ENCODE peak calls at places on chromosomes 2 and 18, in ten cellular contexts. B is ACHN; C is ELR; D is nucleus accumbens; L is stimulated activated CD8-positive, alpha-beta memory T cell treated with anti-CD3 and anti-CD28 coated beads, Interleukin-12 subunit alpha, Interleukin-12 subunit beta, amount 100 ng/mL, for 1 hour; K is GM12878; W is BE2C; U is NCI-H226; H is mesothelial cell of epicardium; T is NCI-H1092 treated with DMSO at 0.1 percent for 48 hours. O is an unnamed sample.

GRCh38 chr2:132401326-132401725 is 15.3 kb upstream of the GPR39 start:
- DNase-seq in B (no peak), C (no peak), T (no peak), U (no peak), K (no peak), L (no peak), W (no peak), H (no peak), D (no peak), O (no peak)

GRCh38 chr2:116435648-116436047 is 1378.8 kb upstream of the DDX18 start:
- DNase-seq in L (no peak), U (no peak), D (no peak), T (no peak), W (no peak), B (no peak), H (no peak), C (no peak), K (no peak), O (no peak)

GRCh38 chr2:165927353-165927752 is 26.2 kb downstream of the TTC21B start:
- DNase-seq in W (no peak), U (peak; percentile 18), T (no peak), K (no peak), B (no peak), H (no peak), C (peak; percentile 32), D (no peak), L (no peak), O (no peak)

GRCh38 chr2:98158305-98158704 is 71.3 kb downstream of the VWA3B start:
- DNase-seq in H (no peak), U (no peak), C (no peak), B (no peak), K (no peak), T (no peak), D (no peak), W (no peak), L (no peak), O (no peak)

GRCh38 chr18:31429623-31430022 is 17.9 kb upstream of the DSG3 start:
- DNase-seq in C (no peak), T (no peak), L (no peak), U (peak; percentile 58), H (no peak), K (no peak), W (no peak), D (no peak), B (no peak), O (no peak)

GRCh38 chr2:74048843-74049519 is 64.3 kb downstream of the TET3 start:
- DNase-seq in C (no peak), U (no peak), L (no peak), H (no peak), K (no peak), D (no peak), B (no peak), W (no peak), T (no peak), O (no peak)

GRCh38 chr2:112867701-112868631 is 31.4 kb upstream of the IL1B start:
- DNase-seq in D (no peak), K (no peak), T (no peak), H (no peak), C (peak; percentile 40), B (no peak), L (no peak), W (no peak), U (no peak), O (no peak)

GRCh38 chr2:16359961-16360360 is 305.7 kb downstream of the CYRIA start:
- DNase-seq in B (no peak), L (no peak), D (no peak), U (no peak), H (no peak), T (no peak), W (peak; percentile 96), K (no peak), C (no peak), O (no peak)

GRCh38 chr18:43662657-43663056 is 385.4 kb upstream of the SYT4 start:
- DNase-seq in W (no peak), C (peak; percentile 50), K (no peak), T (no peak), L (no peak), H (no peak), U (peak; percentile 5), D (no peak), B (no peak), O (no peak)

GRCh38 chr2:6824962-6825361 is 40.7 kb downstream of the CMPK2 start:
- DNase-seq in C (no peak), B (no peak), K (no peak), U (peak; percentile 12), H (no peak), T (no peak), D (no peak), W (peak; percentile 77), L (no peak), O (no peak)

GRCh38 chr2:127413782-127414743 is 4.2 kb upstream of the PROC start:
- DNase-seq in C (peak; percentile 74), T (no peak), K (no peak), L (no peak), B (no peak), W (no peak), D (no peak), H (no peak), U (no peak), O (no peak)

GRCh38 chr2:62760026-62760425 is 54.5 kb downstream of the EHBP1 start:
- DNase-seq in C (no peak), T (no peak), B (no peak), W (no peak), U (no peak), K (no peak), H (no peak), D (no peak), L (no peak), O (no peak)

GRCh38 chr2:26640331-26640745 is 828 bp downstream of the CIB4 start:
- DNase-seq in L (no peak), T (no peak), W (peak; percentile 61), B (peak; percentile 67), C (peak; percentile 76), D (no peak), H (no peak), U (peak; percentile 77), K (no peak), O (no peak)

GRCh38 chr2:181203916-181204315 is 223.5 kb downstream of the UBE2E3 start:
- DNase-seq in H (no peak), W (no peak), U (peak; percentile 43), B (no peak), C (peak; percentile 51), T (no peak), K (no peak), L (no peak), D (no peak), O (no peak)

GRCh38 chr18:11500153-11501122 is 109.0 kb upstream of the SLC35G4 start:
- DNase-seq in T (no peak), K (peak; percentile 56), W (no peak), B (peak; percentile 94), C (peak; percentile 100), L (no peak), D (no peak), U (peak; percentile 98), H (no peak), O (no peak)

O was measured in stimulated activated naive CD8-positive, alpha-beta T cell treated with anti-CD3 and anti-CD28 coated beads, Interleukin-15, Interleukin-2, amounts not matched to agents 100 U/mL and 50 U/mL, for 24 hours.